ENCODE peak calls at places on chromosomes 11 and 22, in ten cellular contexts. One of them, this sample, is unnamed.

GRCh38 chr22:44357962-44358553 is 45.3 kb upstream of the SHISAL1 start:
- DNase-seq in dorsolateral prefrontal cortex: peak
- DNase-seq in uterus: peak
- DNase-seq in mucosa of descending colon: peak
- DNase-seq in upper lobe of right lung: peak
- DNase-seq in aorta: peak
- DNase-seq in body of pancreas: no peak
- DNase-seq in astrocyte of the spinal cord: peak
- DNase-seq in AG04450: no peak
- DNase-seq in AG04449: no peak
- DNase-seq in this sample: peak

GRCh38 chr11:67057410-67057757 is 737 bp downstream of the RHOD start:
- DNase-seq in dorsolateral prefrontal cortex: no peak
- DNase-seq in uterus: no peak
- DNase-seq in mucosa of descending colon: no peak
- DNase-seq in upper lobe of right lung: no peak
- DNase-seq in aorta: no peak
- DNase-seq in body of pancreas: peak
- DNase-seq in astrocyte of the spinal cord: no peak
- DNase-seq in AG04450: no peak
- DNase-seq in AG04449: no peak
- DNase-seq in this sample: peak

GRCh38 chr22:35258144-35258988 is 1.1 kb downstream of the HMGXB4 start:
- DNase-seq in dorsolateral prefrontal cortex: no peak
- DNase-seq in uterus: no peak
- DNase-seq in mucosa of descending colon: peak
- DNase-seq in upper lobe of right lung: no peak
- DNase-seq in aorta: no peak
- DNase-seq in body of pancreas: no peak
- DNase-seq in astrocyte of the spinal cord: peak
- DNase-seq in AG04450: no peak
- DNase-seq in AG04449: no peak
- DNase-seq in this sample: no peak

GRCh38 chr11:1760351-1761109 is 3.2 kb downstream of the CTSD start:
- DNase-seq in dorsolateral prefrontal cortex: peak
- DNase-seq in uterus: peak
- DNase-seq in mucosa of descending colon: peak
- DNase-seq in upper lobe of right lung: peak
- DNase-seq in aorta: peak
- DNase-seq in body of pancreas: peak
- DNase-seq in astrocyte of the spinal cord: no peak
- DNase-seq in AG04450: no peak
- DNase-seq in AG04449: no peak
- DNase-seq in this sample: peak

GRCh38 chr11:125470355-125470754 is 25.7 kb downstream of the FEZ1 start:
- DNase-seq in dorsolateral prefrontal cortex: no peak
- DNase-seq in uterus: no peak
- DNase-seq in mucosa of descending colon: no peak
- DNase-seq in upper lobe of right lung: no peak
- DNase-seq in aorta: no peak
- DNase-seq in body of pancreas: no peak
- DNase-seq in astrocyte of the spinal cord: no peak
- DNase-seq in AG04450: no peak
- DNase-seq in AG04449: no peak
- DNase-seq in this sample: no peak

GRCh38 chr11:69080361-69080973 is 31.7 kb downstream of the TPCN2 start:
- DNase-seq in dorsolateral prefrontal cortex: no peak
- DNase-seq in uterus: no peak
- DNase-seq in mucosa of descending colon: no peak
- DNase-seq in upper lobe of right lung: no peak
- DNase-seq in aorta: no peak
- DNase-seq in body of pancreas: no peak
- DNase-seq in astrocyte of the spinal cord: peak
- DNase-seq in AG04450: no peak
- DNase-seq in AG04449: no peak
- DNase-seq in this sample: peak

GRCh38 chr22:38504731-38505594 is 1.1 kb downstream of the DDX17 start:
- DNase-seq in dorsolateral prefrontal cortex: no peak
- DNase-seq in uterus: peak
- DNase-seq in mucosa of descending colon: peak
- DNase-seq in upper lobe of right lung: peak
- DNase-seq in aorta: peak
- DNase-seq in body of pancreas: peak
- DNase-seq in astrocyte of the spinal cord: no peak
- DNase-seq in AG04450: no peak
- DNase-seq in AG04449: no peak
- DNase-seq in this sample: peak

GRCh38 chr11:71456294-71456693 is 3.3 kb downstream of the NADSYN1 start:
- DNase-seq in dorsolateral prefrontal cortex: no peak
- DNase-seq in uterus: no peak
- DNase-seq in mucosa of descending colon: peak
- DNase-seq in upper lobe of right lung: no peak
- DNase-seq in aorta: peak
- DNase-seq in body of pancreas: no peak
- DNase-seq in astrocyte of the spinal cord: no peak
- DNase-seq in AG04450: no peak
- DNase-seq in AG04449: no peak
- DNase-seq in this sample: no peak

GRCh38 chr11:32819187-32819586 is 10.5 kb upstream of the PRRG4 start:
- DNase-seq in dorsolateral prefrontal cortex: no peak
- DNase-seq in uterus: no peak
- DNase-seq in mucosa of descending colon: no peak
- DNase-seq in upper lobe of right lung: no peak
- DNase-seq in aorta: no peak
- DNase-seq in body of pancreas: no peak
- DNase-seq in astrocyte of the spinal cord: no peak
- DNase-seq in AG04450: no peak
- DNase-seq in AG04449: no peak
- DNase-seq in this sample: no peak

GRCh38 chr11:32821517-32821916 is 8.2 kb upstream of the PRRG4 start:
- DNase-seq in dorsolateral prefrontal cortex: no peak
- DNase-seq in uterus: no peak
- DNase-seq in mucosa of descending colon: no peak
- DNase-seq in upper lobe of right lung: no peak
- DNase-seq in aorta: no peak
- DNase-seq in body of pancreas: no peak
- DNase-seq in astrocyte of the spinal cord: no peak
- DNase-seq in AG04450: no peak
- DNase-seq in AG04449: no peak
- DNase-seq in this sample: no peak

GRCh38 chr11:32826113-32826512 is 3.6 kb upstream of the PRRG4 start:
- DNase-seq in dorsolateral prefrontal cortex: no peak
- DNase-seq in uterus: no peak
- DNase-seq in mucosa of descending colon: no peak
- DNase-seq in upper lobe of right lung: no peak
- DNase-seq in aorta: no peak
- DNase-seq in body of pancreas: no peak
- DNase-seq in astrocyte of the spinal cord: no peak
- DNase-seq in AG04450: no peak
- DNase-seq in AG04449: no peak
- DNase-seq in this sample: no peak

GRCh38 chr11:32817843-32818183 is 11.9 kb upstream of the PRRG4 start:
- DNase-seq in dorsolateral prefrontal cortex: no peak
- DNase-seq in uterus: no peak
- DNase-seq in mucosa of descending colon: no peak
- DNase-seq in upper lobe of right lung: no peak
- DNase-seq in aorta: no peak
- DNase-seq in body of pancreas: no peak
- DNase-seq in astrocyte of the spinal cord: no peak
- DNase-seq in AG04450: no peak
- DNase-seq in AG04449: no peak
- DNase-seq in this sample: no peak

GRCh38 chr11:32821917-32822560 is 7.7 kb upstream of the PRRG4 start:
- DNase-seq in dorsolateral prefrontal cortex: no peak
- DNase-seq in uterus: no peak
- DNase-seq in mucosa of descending colon: no peak
- DNase-seq in upper lobe of right lung: no peak
- DNase-seq in aorta: no peak
- DNase-seq in body of pancreas: no peak
- DNase-seq in astrocyte of the spinal cord: no peak
- DNase-seq in AG04450: no peak
- DNase-seq in AG04449: no peak
- DNase-seq in this sample: no peak
- H3K4me3 ChIP-seq in dorsolateral prefrontal cortex: no peak
- H3K4me3 ChIP-seq in uterus: no peak
- H3K4me3 ChIP-seq in mucosa of descending colon: no peak
- H3K4me3 ChIP-seq in upper lobe of right lung: no peak
- H3K4me3 ChIP-seq in aorta: no peak
- H3K4me3 ChIP-seq in body of pancreas: no peak
- H3K4me3 ChIP-seq in astrocyte of the spinal cord: no peak
- H3K4me3 ChIP-seq in AG04450: no peak
- H3K4me3 ChIP-seq in AG04449: no peak
- H3K4me3 ChIP-seq in this sample: no peak

GRCh38 chr11:134034496-134035381 is 34.1 kb upstream of the JAM3 start:
- DNase-seq in dorsolateral prefrontal cortex: no peak
- DNase-seq in uterus: no peak
- DNase-seq in mucosa of descending colon: no peak
- DNase-seq in upper lobe of right lung: no peak
- DNase-seq in aorta: no peak
- DNase-seq in body of pancreas: peak
- DNase-seq in astrocyte of the spinal cord: no peak
- DNase-seq in AG04450: no peak
- DNase-seq in AG04449: no peak
- DNase-seq in this sample: peak

GRCh38 chr11:134032501-134033091 is 36.3 kb upstream of the JAM3 start:
- DNase-seq in dorsolateral prefrontal cortex: peak
- DNase-seq in uterus: peak
- DNase-seq in mucosa of descending colon: peak
- DNase-seq in upper lobe of right lung: no peak
- DNase-seq in aorta: no peak
- DNase-seq in body of pancreas: no peak
- DNase-seq in astrocyte of the spinal cord: no peak
- DNase-seq in AG04450: no peak
- DNase-seq in AG04449: no peak
- DNase-seq in this sample: no peak

GRCh38 chr11:134032031-134032430 is 36.8 kb upstream of the JAM3 start:
- DNase-seq in dorsolateral prefrontal cortex: no peak
- DNase-seq in uterus: no peak
- DNase-seq in mucosa of descending colon: no peak
- DNase-seq in upper lobe of right lung: no peak
- DNase-seq in aorta: no peak
- DNase-seq in body of pancreas: no peak
- DNase-seq in astrocyte of the spinal cord: no peak
- DNase-seq in AG04450: no peak
- DNase-seq in AG04449: no peak
- DNase-seq in this sample: no peak

GRCh38 chr11:134033276-134033675 is 35.6 kb upstream of the JAM3 start:
- DNase-seq in dorsolateral prefrontal cortex: no peak
- DNase-seq in uterus: no peak
- DNase-seq in mucosa of descending colon: no peak
- DNase-seq in upper lobe of right lung: no peak
- DNase-seq in aorta: no peak
- DNase-seq in body of pancreas: no peak
- DNase-seq in astrocyte of the spinal cord: no peak
- DNase-seq in AG04450: no peak
- DNase-seq in AG04449: no peak
- DNase-seq in this sample: no peak

DNA sequence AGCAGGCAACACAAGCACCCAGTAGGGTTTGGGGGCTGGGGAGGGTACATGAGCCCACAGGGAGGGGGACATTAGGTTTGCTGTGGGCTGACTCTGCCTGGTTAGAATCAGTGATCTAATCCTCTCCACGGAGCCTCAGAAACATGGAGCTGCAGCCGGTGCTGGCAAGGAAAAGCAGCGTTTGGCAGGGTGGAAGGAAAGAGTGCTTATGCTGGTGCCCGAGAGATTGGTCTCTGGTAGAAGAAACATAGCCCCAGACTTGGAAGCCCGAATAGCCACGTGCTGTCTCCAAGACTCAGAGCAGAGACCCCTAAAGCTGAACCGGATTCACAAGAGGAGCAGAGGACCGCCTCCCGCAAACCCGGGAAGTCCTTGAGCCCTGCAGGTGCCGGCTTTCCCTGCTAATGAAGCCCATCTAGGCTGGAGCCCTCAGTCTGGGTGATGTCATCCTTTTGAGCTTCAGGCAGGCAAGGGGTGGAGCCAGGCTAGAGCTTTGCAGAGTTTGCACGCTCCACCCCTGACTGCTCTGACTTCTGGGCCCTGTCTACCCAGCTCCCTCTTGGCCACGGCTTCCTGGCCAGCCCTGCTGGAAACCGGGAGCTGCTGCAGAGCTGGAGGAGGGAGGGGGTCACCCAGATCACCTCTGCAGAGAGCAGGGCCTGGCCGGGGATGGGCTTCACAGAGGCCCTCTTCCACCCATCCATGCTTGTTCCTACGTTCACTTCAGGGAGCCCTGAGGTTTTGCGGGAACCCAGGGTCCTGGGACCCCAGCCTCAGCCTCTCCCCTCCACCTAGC is 35.0 kb upstream of the JAM3 start:
- DNase-seq in dorsolateral prefrontal cortex: peak
- DNase-seq in uterus: peak
- DNase-seq in mucosa of descending colon: peak
- DNase-seq in upper lobe of right lung: peak
- DNase-seq in aorta: peak
- DNase-seq in body of pancreas: peak
- DNase-seq in astrocyte of the spinal cord: peak
- DNase-seq in AG04450: peak
- DNase-seq in AG04449: peak
- DNase-seq in this sample: peak
- H3K4me3 ChIP-seq in dorsolateral prefrontal cortex: peak
- H3K4me3 ChIP-seq in uterus: no peak
- H3K4me3 ChIP-seq in mucosa of descending colon: no peak
- H3K4me3 ChIP-seq in upper lobe of right lung: peak
- H3K4me3 ChIP-seq in aorta: no peak
- H3K4me3 ChIP-seq in body of pancreas: no peak
- H3K4me3 ChIP-seq in astrocyte of the spinal cord: no peak
- H3K4me3 ChIP-seq in AG04450: peak
- H3K4me3 ChIP-seq in AG04449: peak
- H3K4me3 ChIP-seq in this sample: no peak

DNA sequence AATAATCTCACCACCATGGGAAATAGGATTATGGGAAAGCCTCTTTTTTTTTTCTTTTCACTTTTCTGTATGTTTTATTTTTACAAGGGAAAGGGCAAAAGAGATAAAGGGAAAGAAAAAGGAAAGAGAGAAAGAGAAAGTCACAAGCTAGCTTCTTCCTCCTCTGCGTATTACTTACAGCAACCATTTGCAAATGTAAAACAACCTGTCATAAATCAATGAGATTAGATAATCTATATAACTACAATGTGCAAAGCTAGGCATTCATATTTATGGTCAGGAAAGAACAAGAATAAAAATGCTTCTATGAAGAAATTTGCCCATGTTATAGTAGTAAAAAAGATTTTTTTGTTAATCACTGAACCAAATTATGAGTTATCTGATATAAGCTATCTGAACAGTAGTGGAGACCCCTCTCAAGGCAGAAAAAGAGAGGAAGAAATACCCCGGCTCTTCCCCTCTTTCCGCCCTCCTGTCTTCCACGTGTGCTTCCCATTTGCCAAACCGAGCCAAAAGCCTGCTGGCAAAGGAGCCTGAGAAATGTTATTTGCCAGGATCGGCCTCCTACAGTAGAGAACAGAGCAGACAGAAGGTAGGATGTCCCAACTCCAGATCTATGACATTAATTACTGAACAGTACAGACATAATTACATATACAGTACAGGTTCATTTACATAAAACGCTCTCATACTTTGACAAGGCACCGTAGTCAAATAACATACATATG is 50.2 kb downstream of the ARHGAP32 start:
- DNase-seq in dorsolateral prefrontal cortex: no peak
- DNase-seq in uterus: no peak
- DNase-seq in mucosa of descending colon: no peak
- DNase-seq in upper lobe of right lung: no peak
- DNase-seq in aorta: no peak
- DNase-seq in body of pancreas: no peak
- DNase-seq in astrocyte of the spinal cord: peak
- DNase-seq in AG04450: no peak
- DNase-seq in AG04449: no peak
- DNase-seq in this sample: peak
- H3K4me3 ChIP-seq in dorsolateral prefrontal cortex: no peak
- H3K4me3 ChIP-seq in uterus: no peak
- H3K4me3 ChIP-seq in mucosa of descending colon: no peak
- H3K4me3 ChIP-seq in upper lobe of right lung: no peak
- H3K4me3 ChIP-seq in aorta: no peak
- H3K4me3 ChIP-seq in body of pancreas: no peak
- H3K4me3 ChIP-seq in astrocyte of the spinal cord: no peak
- H3K4me3 ChIP-seq in AG04450: no peak
- H3K4me3 ChIP-seq in AG04449: no peak
- H3K4me3 ChIP-seq in this sample: no peak

DNA sequence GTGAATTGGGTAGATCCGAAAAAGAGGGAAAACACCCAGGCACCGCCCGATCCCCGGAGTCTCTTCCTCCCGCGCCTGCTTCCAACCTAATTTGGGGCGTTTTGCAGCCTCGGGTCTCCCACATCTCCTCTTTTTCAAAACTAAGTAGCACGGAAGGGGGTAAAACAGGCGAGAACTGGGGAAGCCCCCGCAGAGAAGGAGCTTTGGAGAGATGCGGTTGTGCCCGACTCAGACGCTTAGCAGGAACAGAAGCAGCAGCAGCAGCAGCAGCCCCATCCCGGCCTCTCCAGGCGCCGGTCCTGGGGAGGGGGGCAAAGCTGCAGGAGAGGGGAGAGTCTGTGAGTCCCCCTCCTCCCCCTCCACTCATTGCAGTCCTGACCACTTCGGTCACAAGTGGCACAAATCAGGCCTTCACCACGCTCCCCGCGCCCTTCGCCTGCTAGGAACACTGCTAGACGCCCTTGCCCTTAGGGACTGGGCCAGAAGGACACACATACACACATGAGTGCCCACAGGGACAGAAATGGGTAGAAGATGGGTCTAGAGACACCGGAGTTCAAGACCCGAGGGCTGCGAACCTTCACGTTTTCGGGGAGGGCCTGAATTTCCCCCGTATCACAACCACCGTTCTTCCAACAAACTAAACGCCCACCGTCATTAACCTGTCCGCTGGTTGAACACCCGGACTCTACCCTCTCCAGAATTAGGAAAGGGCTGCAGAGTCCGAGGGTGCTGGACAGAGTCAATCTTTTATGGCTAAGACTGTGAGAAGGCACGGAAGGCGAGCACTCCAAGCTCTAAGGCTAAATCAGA is 98.3 kb upstream of the HSD17B12 start:
- DNase-seq in dorsolateral prefrontal cortex: no peak
- DNase-seq in uterus: no peak
- DNase-seq in mucosa of descending colon: no peak
- DNase-seq in upper lobe of right lung: no peak
- DNase-seq in aorta: no peak
- DNase-seq in body of pancreas: no peak
- DNase-seq in astrocyte of the spinal cord: no peak
- DNase-seq in AG04450: no peak
- DNase-seq in AG04449: no peak
- DNase-seq in this sample: no peak
- H3K4me3 ChIP-seq in dorsolateral prefrontal cortex: peak
- H3K4me3 ChIP-seq in uterus: no peak
- H3K4me3 ChIP-seq in mucosa of descending colon: no peak
- H3K4me3 ChIP-seq in upper lobe of right lung: no peak
- H3K4me3 ChIP-seq in aorta: no peak
- H3K4me3 ChIP-seq in body of pancreas: no peak
- H3K4me3 ChIP-seq in astrocyte of the spinal cord: no peak
- H3K4me3 ChIP-seq in AG04450: no peak
- H3K4me3 ChIP-seq in AG04449: no peak
- H3K4me3 ChIP-seq in this sample: peak